ENCODE peak calls at places on chromosomes 3 and 15, in four cellular contexts. One of them, this sample, is unnamed. For H3K9me3, the result is how much of the 10 kb centered on the place peaks cover.

GRCh38 chr3:184320099-184320445 is 5.7 kb downstream of the EIF4G1 start:
- DNase-seq in hepatocyte: peak
- DNase-seq in GM23248: peak
- DNase-seq in mesenchymal stem cell: peak
- DNase-seq in this sample: peak

GRCh38 chr3:48984648-48985047 is 5.4 kb upstream of the P4HTM start:
- DNase-seq in hepatocyte: no peak
- DNase-seq in GM23248: peak
- DNase-seq in mesenchymal stem cell: no peak
- DNase-seq in this sample: no peak

GRCh38 chr3:45997942-45998341 is 2.3 kb upstream of the FYCO1 start:
- DNase-seq in hepatocyte: no peak
- DNase-seq in GM23248: no peak
- DNase-seq in mesenchymal stem cell: no peak
- DNase-seq in this sample: no peak

GRCh38 chr3:187963003-187963676 is 190.8 kb upstream of the LPP start:
- DNase-seq in hepatocyte: no peak
- DNase-seq in GM23248: no peak
- DNase-seq in mesenchymal stem cell: no peak
- DNase-seq in this sample: no peak

GRCh38 chr3:61594978-61595687 is 33.8 kb downstream of the PTPRG start:
- DNase-seq in hepatocyte: no peak
- DNase-seq in GM23248: peak
- DNase-seq in mesenchymal stem cell: peak
- DNase-seq in this sample: no peak

GRCh38 chr3:60890226-60890625 is 361.0 kb downstream of the FHIT start:
- DNase-seq in hepatocyte: no peak
- DNase-seq in GM23248: no peak
- DNase-seq in mesenchymal stem cell: no peak
- DNase-seq in this sample: no peak

GRCh38 chr3:195254454-195255175 is 16.3 kb downstream of the XXYLT1 start:
- DNase-seq in hepatocyte: no peak
- DNase-seq in GM23248: no peak
- DNase-seq in mesenchymal stem cell: no peak
- DNase-seq in this sample: no peak

GRCh38 chr3:192887047-192887446 is 30.6 kb downstream of the MB21D2 start:
- DNase-seq in hepatocyte: peak
- DNase-seq in GM23248: no peak
- DNase-seq in mesenchymal stem cell: peak
- DNase-seq in this sample: no peak

GRCh38 chr3:48425281-48425812 is 4.5 kb downstream of the PLXNB1 start:
- DNase-seq in hepatocyte: no peak
- DNase-seq in GM23248: no peak
- DNase-seq in mesenchymal stem cell: no peak
- DNase-seq in this sample: peak

GRCh38 chr15:37252530-37252929 is 152.2 kb upstream of the MEIS2 start:
- DNase-seq in hepatocyte: no peak
- DNase-seq in GM23248: no peak
- DNase-seq in mesenchymal stem cell: no peak
- DNase-seq in this sample: no peak

GRCh38 chr15:37253877-37254276 is 153.5 kb upstream of the MEIS2 start:
- DNase-seq in hepatocyte: no peak
- DNase-seq in GM23248: peak
- DNase-seq in mesenchymal stem cell: peak
- DNase-seq in this sample: no peak
- H2AFZ ChIP-seq in hepatocyte: peak
- H2AFZ ChIP-seq in GM23248: peak
- H2AFZ ChIP-seq in mesenchymal stem cell: no peak
- H2AFZ ChIP-seq in this sample: no peak

GRCh38 chr3:157274644-157275137 is 114.7 kb upstream of the CCNL1 start:
- DNase-seq in hepatocyte: no peak
- DNase-seq in GM23248: peak
- DNase-seq in mesenchymal stem cell: no peak
- DNase-seq in this sample: peak
- H3K4me2 ChIP-seq in hepatocyte: no peak
- H3K4me2 ChIP-seq in GM23248: no peak
- H3K4me2 ChIP-seq in mesenchymal stem cell: no peak
- H3K4me2 ChIP-seq in this sample: no peak

DNA sequence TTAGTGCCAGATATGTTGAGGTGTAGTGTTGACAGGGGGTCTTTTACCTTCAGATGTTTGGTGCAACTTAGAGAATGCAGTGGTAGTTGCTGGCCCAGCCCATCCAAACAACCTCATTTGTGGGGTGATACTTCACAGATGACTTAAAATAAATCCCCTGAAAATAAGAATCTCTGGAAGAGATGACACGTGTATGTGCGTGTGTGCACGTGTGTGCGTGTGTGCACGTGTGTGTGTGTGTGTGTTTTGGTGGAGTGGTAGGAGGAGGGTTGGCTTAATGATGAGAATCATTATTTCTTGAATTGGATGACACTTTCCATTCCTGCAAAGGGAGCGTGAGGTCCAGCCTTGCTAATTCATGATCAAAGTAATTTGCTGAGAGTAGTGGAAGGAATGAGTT is 31.9 kb downstream of the SNRPN start:
- DNase-seq in hepatocyte: no peak
- DNase-seq in GM23248: no peak
- DNase-seq in mesenchymal stem cell: no peak
- DNase-seq in this sample: no peak
- H3K9me3 ChIP-seq in hepatocyte: under half
- H3K9me3 ChIP-seq in GM23248: under half
- H3K9me3 ChIP-seq in mesenchymal stem cell: half or more
- H3K9me3 ChIP-seq in this sample: under half

DNA sequence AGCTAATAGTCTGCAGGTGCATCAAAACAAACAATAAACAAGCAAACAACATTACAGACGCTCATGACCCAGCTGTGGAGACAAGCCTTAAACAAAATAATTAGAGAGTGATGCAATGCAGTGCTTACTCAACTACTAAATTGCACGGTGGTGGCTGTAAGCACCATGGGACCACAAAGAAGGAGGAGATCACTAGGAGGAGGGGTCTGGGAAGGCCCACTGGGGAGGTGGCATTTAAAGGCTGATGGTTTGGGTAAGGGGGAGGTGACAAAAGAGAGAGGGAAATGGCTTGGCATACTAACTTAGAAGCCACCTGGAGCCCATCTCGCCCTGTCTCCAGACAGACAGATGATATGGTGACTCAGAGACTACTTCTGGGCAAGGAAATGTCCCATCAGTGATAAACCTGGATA is 516.7 kb downstream of the FOXP1 start:
- DNase-seq in hepatocyte: no peak
- DNase-seq in GM23248: peak
- DNase-seq in mesenchymal stem cell: peak
- DNase-seq in this sample: peak
- H2AFZ ChIP-seq in hepatocyte: no peak
- H2AFZ ChIP-seq in GM23248: no peak
- H2AFZ ChIP-seq in mesenchymal stem cell: no peak
- H2AFZ ChIP-seq in this sample: no peak

GRCh38 chr15:63238181-63238580 is 39.2 kb upstream of the APH1B start:
- DNase-seq in hepatocyte: no peak
- DNase-seq in GM23248: no peak
- DNase-seq in mesenchymal stem cell: no peak
- DNase-seq in this sample: no peak
- H3K4me2 ChIP-seq in hepatocyte: no peak
- H3K4me2 ChIP-seq in GM23248: no peak
- H3K4me2 ChIP-seq in mesenchymal stem cell: no peak
- H3K4me2 ChIP-seq in this sample: peak

DNA sequence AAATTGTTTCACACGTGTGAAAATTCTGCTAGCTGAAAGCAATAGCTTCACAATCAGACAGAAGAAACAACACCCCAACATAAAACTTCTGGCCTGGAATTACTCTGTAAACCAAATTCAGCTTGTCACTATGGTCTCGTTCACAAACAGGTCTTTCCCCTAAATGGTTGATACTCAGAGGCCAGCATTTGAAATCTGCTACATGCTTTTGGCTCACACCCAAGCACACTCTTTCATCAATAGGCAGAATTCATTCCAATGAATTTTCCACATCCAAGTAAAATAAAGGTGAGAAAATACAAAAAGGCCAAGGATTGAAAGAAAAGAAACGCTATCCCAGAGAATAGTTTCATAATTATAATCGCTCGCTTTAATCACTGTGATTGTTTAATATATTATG is 504.0 kb upstream of the ARRDC4 start:
- DNase-seq in hepatocyte: no peak
- DNase-seq in GM23248: no peak
- DNase-seq in mesenchymal stem cell: no peak
- DNase-seq in this sample: no peak
- H3K9me3 ChIP-seq in hepatocyte: under half
- H3K9me3 ChIP-seq in GM23248: under half
- H3K9me3 ChIP-seq in mesenchymal stem cell: under half
- H3K9me3 ChIP-seq in this sample: under half

GRCh38 chr3:119627461-119627860 is 29.8 kb downstream of the PLA1A start:
- DNase-seq in hepatocyte: no peak
- DNase-seq in GM23248: no peak
- DNase-seq in mesenchymal stem cell: no peak
- DNase-seq in this sample: peak
- H2AFZ ChIP-seq in hepatocyte: no peak
- H2AFZ ChIP-seq in GM23248: no peak
- H2AFZ ChIP-seq in mesenchymal stem cell: no peak
- H2AFZ ChIP-seq in this sample: no peak

GRCh38 chr3:140250010-140250825 is 315.2 kb downstream of the CLSTN2 start:
- DNase-seq in hepatocyte: no peak
- DNase-seq in GM23248: no peak
- DNase-seq in mesenchymal stem cell: no peak
- DNase-seq in this sample: no peak

GRCh38 chr3:140249188-140249587 is 314.2 kb downstream of the CLSTN2 start:
- DNase-seq in hepatocyte: no peak
- DNase-seq in GM23248: no peak
- DNase-seq in mesenchymal stem cell: no peak
- DNase-seq in this sample: no peak

GRCh38 chr3:140252812-140253656 is 318.0 kb downstream of the CLSTN2 start:
- DNase-seq in hepatocyte: no peak
- DNase-seq in GM23248: no peak
- DNase-seq in mesenchymal stem cell: no peak
- DNase-seq in this sample: no peak

GRCh38 chr3:140250945-140251344 is 316.0 kb downstream of the CLSTN2 start:
- DNase-seq in hepatocyte: no peak
- DNase-seq in GM23248: no peak
- DNase-seq in mesenchymal stem cell: no peak
- DNase-seq in this sample: no peak

GRCh38 chr3:140251678-140252077 is 316.7 kb downstream of the CLSTN2 start:
- DNase-seq in hepatocyte: no peak
- DNase-seq in GM23248: no peak
- DNase-seq in mesenchymal stem cell: no peak
- DNase-seq in this sample: no peak
- H3K4me2 ChIP-seq in hepatocyte: no peak
- H3K4me2 ChIP-seq in GM23248: no peak
- H3K4me2 ChIP-seq in mesenchymal stem cell: no peak
- H3K4me2 ChIP-seq in this sample: no peak